ENCODE peak calls at places on chromosomes 7 and 10, in five cellular contexts. One of them, this sample, is unnamed.

GRCh38 chr7:80387634-80388033 is 124.2 kb downstream of the GNAT3 start:
- DNase-seq in AG04450: no peak
- DNase-seq in HFFc6: no peak
- DNase-seq in M059J: peak
- DNase-seq in cardiac septum: no peak
- DNase-seq in this sample: no peak

GRCh38 chr7:138345567-138345966 is 114.5 kb upstream of the TRIM24 start:
- DNase-seq in AG04450: no peak
- DNase-seq in HFFc6: no peak
- DNase-seq in M059J: no peak
- DNase-seq in cardiac septum: no peak
- DNase-seq in this sample: no peak

GRCh38 chr7:151351967-151352366 is 10.4 kb downstream of the NUB1 start:
- DNase-seq in AG04450: no peak
- DNase-seq in HFFc6: no peak
- DNase-seq in M059J: no peak
- DNase-seq in cardiac septum: no peak
- DNase-seq in this sample: no peak

GRCh38 chr10:97196213-97197029 is 10.7 kb upstream of the SLIT1 start:
- DNase-seq in AG04450: peak
- DNase-seq in HFFc6: no peak
- DNase-seq in M059J: peak
- DNase-seq in cardiac septum: peak
- DNase-seq in this sample: peak

GRCh38 chr10:16545126-16545736 is 23.6 kb upstream of the C1QL3 start:
- DNase-seq in AG04450: no peak
- DNase-seq in HFFc6: peak
- DNase-seq in M059J: peak
- DNase-seq in cardiac septum: no peak
- DNase-seq in this sample: no peak

GRCh38 chr10:89007129-89007893 is 16.7 kb downstream of the FAS start:
- DNase-seq in AG04450: no peak
- DNase-seq in HFFc6: no peak
- DNase-seq in M059J: no peak
- DNase-seq in cardiac septum: no peak
- DNase-seq in this sample: no peak

GRCh38 chr7:144437370-144438191 is 34.1 kb upstream of the NOBOX start:
- DNase-seq in AG04450: peak
- DNase-seq in HFFc6: peak
- DNase-seq in M059J: peak
- DNase-seq in cardiac septum: no peak
- DNase-seq in this sample: peak

GRCh38 chr7:1391449-1391848 is 67.8 kb downstream of the MICALL2 start:
- DNase-seq in AG04450: no peak
- DNase-seq in HFFc6: no peak
- DNase-seq in M059J: no peak
- DNase-seq in cardiac septum: no peak
- DNase-seq in this sample: no peak

GRCh38 chr7:158975526-158976467 is 119.4 kb downstream of the DYNC2I1 start:
- DNase-seq in AG04450: no peak
- DNase-seq in HFFc6: no peak
- DNase-seq in M059J: peak
- DNase-seq in cardiac septum: peak
- DNase-seq in this sample: no peak

GRCh38 chr10:78263521-78263988 is 229.9 kb downstream of the RPS24 start:
- DNase-seq in AG04450: no peak
- DNase-seq in HFFc6: peak
- DNase-seq in M059J: peak
- DNase-seq in cardiac septum: no peak
- DNase-seq in this sample: no peak

GRCh38 chr10:104492349-104492940 is 138.8 kb downstream of the CFAP58 start:
- DNase-seq in AG04450: no peak
- DNase-seq in HFFc6: peak
- DNase-seq in M059J: peak
- DNase-seq in cardiac septum: no peak
- DNase-seq in this sample: no peak

GRCh38 chr10:80260295-80261243 is 28.9 kb downstream of the MAT1A start:
- DNase-seq in AG04450: no peak
- DNase-seq in HFFc6: peak
- DNase-seq in M059J: peak
- DNase-seq in cardiac septum: no peak
- DNase-seq in this sample: no peak

GRCh38 chr7:140404565-140405080 is 765 bp downstream of the RAB19 start:
- DNase-seq in AG04450: no peak
- DNase-seq in HFFc6: no peak
- DNase-seq in M059J: peak
- DNase-seq in cardiac septum: no peak
- DNase-seq in this sample: no peak